ENCODE peak calls at places on chromosomes 4 and X, in eight cellular contexts. Y, Z, D, K, T, F, P and I are unnamed samples.

GRCh38 chrX:153644356-153645125 is 2.5 kb upstream of the DUSP9 start:
- DNase-seq in Y (no peak), Z (no peak), D (no peak), K (no peak), T (no peak), F (no peak), P (no peak), I (no peak)

GRCh38 chrX:111041018-111041462 is 55.0 kb upstream of the PAK3 start:
- DNase-seq in Y (no peak), Z (no peak), D (peak), K (peak), T (peak), F (peak), P (peak), I (peak)

GRCh38 chr4:60443796-60444195 is 756.3 kb upstream of the ADGRL3 start:
- DNase-seq in Y (no peak), Z (no peak), D (no peak), K (no peak), T (no peak), F (no peak), P (no peak), I (no peak)

GRCh38 chrX:2299871-2300270 is 200.9 kb downstream of the DHRSX start:
- DNase-seq in Y (no peak), Z (no peak), D (no peak), K (no peak), T (no peak), F (no peak), P (no peak), I (no peak)

GRCh38 chrX:40273356-40274050 is 175.7 kb upstream of the BCOR start:
- DNase-seq in Y (no peak), Z (peak), D (no peak), K (peak), T (no peak), F (no peak), P (no peak), I (peak)

GRCh38 chr4:122500852-122501501 is 44.5 kb upstream of the IL2 start:
- DNase-seq in Y (no peak), Z (no peak), D (peak), K (no peak), T (no peak), F (peak), P (peak), I (peak)

GRCh38 chr4:22508376-22508775 is 7.5 kb downstream of the ADGRA3 start:
- DNase-seq in Y (no peak), Z (no peak), D (no peak), K (no peak), T (no peak), F (no peak), P (no peak), I (peak)

GRCh38 chrX:42093756-42094155 is 170.4 kb upstream of the CASK start:
- DNase-seq in Y (no peak), Z (no peak), D (peak), K (peak), T (peak), F (peak), P (no peak), I (peak)

GRCh38 chrX:100673397-100673953 is 29.5 kb downstream of the SRPX2 start:
- DNase-seq in Y (no peak), Z (no peak), D (no peak), K (no peak), T (no peak), F (peak), P (no peak), I (peak)

GRCh38 chrX:70422886-70423336 is at the start of gene GDPD2:
- DNase-seq in Y (peak), Z (peak), D (no peak), K (peak), T (no peak), F (peak), P (peak), I (peak)

GRCh38 chrX:107731831-107732502 is 43.6 kb downstream of the TSC22D3 start:
- DNase-seq in Y (peak), Z (peak), D (peak), K (peak), T (no peak), F (peak), P (no peak), I (peak)

GRCh38 chr4:26087108-26087507 is 173.1 kb downstream of the SMIM20 start:
- DNase-seq in Y (no peak), Z (no peak), D (no peak), K (no peak), T (no peak), F (peak), P (no peak), I (no peak)

GRCh38 chr4:14218641-14219040 is 591.1 kb upstream of the BOD1L1 start:
- DNase-seq in Y (no peak), Z (peak), D (no peak), K (peak), T (no peak), F (no peak), P (peak), I (no peak)

GRCh38 chr4:138062929-138063328 is 179.2 kb downstream of the SLC7A11 start:
- DNase-seq in Y (peak), Z (no peak), D (peak), K (no peak), T (no peak), F (peak), P (no peak), I (peak)

GRCh38 chr4:48705609-48706008 is 74.5 kb downstream of the FRYL start:
- DNase-seq in Y (no peak), Z (no peak), D (no peak), K (no peak), T (no peak), F (no peak), P (no peak), I (no peak)

GRCh38 chr4:75736862-75737261 is 12.5 kb downstream of the USO1 start:
- DNase-seq in Y (no peak), Z (no peak), D (no peak), K (no peak), T (no peak), F (peak), P (no peak), I (peak)

GRCh38 chr4:159077702-159078495 is 25.0 kb upstream of the RAPGEF2 start:
- DNase-seq in Y (no peak), Z (no peak), D (no peak), K (peak), T (no peak), F (peak), P (no peak), I (no peak)

GRCh38 chr4:119028296-119028695 is 107.3 kb upstream of the MYOZ2 start:
- DNase-seq in Y (no peak), Z (no peak), D (no peak), K (no peak), T (no peak), F (no peak), P (no peak), I (no peak)

GRCh38 chrX:13647709-13648212 is 5.2 kb upstream of the TCEANC start:
- DNase-seq in Y (no peak), Z (no peak), D (peak), K (peak), T (peak), F (peak), P (peak), I (peak)

GRCh38 chr4:23144707-23145106 is 452.0 kb downstream of the GBA3 start:
- DNase-seq in Y (no peak), Z (no peak), D (no peak), K (no peak), T (no peak), F (no peak), P (no peak), I (no peak)

GRCh38 chr4:183552274-183553146 is 47.7 kb downstream of the ING2 start:
- DNase-seq in Y (no peak), Z (no peak), D (no peak), K (no peak), T (no peak), F (no peak), P (no peak), I (no peak)

GRCh38 chr4:8590546-8590880 is 2.1 kb upstream of the CPZ start:
- DNase-seq in Y (no peak), Z (no peak), D (no peak), K (no peak), T (no peak), F (no peak), P (no peak), I (no peak)